ENCODE peak calls at places on chromosome 15, in seven cellular contexts. N is stomach, W is transverse colon, G is upper lobe of left lung, M is endothelial cell of umbilical vein, J is HepG2, H is HCT116. E is an unnamed sample.

GRCh38 chr15:20645956-20646355 is 104.4 kb upstream of the GOLGA6L6 start:
- DNase-seq in N (no peak), G (no peak), M (no peak), J (no peak), H (no peak), W (peak), E (peak)

GRCh38 chr15:92580021-92580420 is 75.6 kb downstream of the FAM174B start:
- DNase-seq in J (no peak), W (no peak), N (no peak), H (no peak), M (no peak), G (peak), E (peak)

GRCh38 chr15:92226020-92226612 is 167.6 kb upstream of the ST8SIA2 start:
- DNase-seq in W (no peak), G (no peak), M (no peak), N (no peak), J (peak), H (peak), E (no peak)

GRCh38 chr15:34802803-34803395 is 7.5 kb upstream of the ACTC1 start:
- DNase-seq in J (no peak), G (no peak), W (no peak), H (no peak), M (no peak), N (no peak), E (no peak)

GRCh38 chr15:52714968-52715367 is 35.8 kb upstream of the ATOSA start:
- DNase-seq in J (no peak), W (no peak), G (no peak), N (no peak), H (no peak), M (no peak), E (no peak)

GRCh38 chr15:34436126-34436955 is 1.3 kb downstream of the GOLGA8A start:
- DNase-seq in W (no peak), M (peak), N (no peak), J (no peak), G (peak), H (no peak), E (no peak)

GRCh38 chr15:97915261-97915660 is 45.2 kb upstream of the ARRDC4 start:
- DNase-seq in W (no peak), H (no peak), M (no peak), J (no peak), G (no peak), N (no peak), E (no peak)

GRCh38 chr15:59685737-59686297 is 3.3 kb downstream of the BNIP2 start:
- DNase-seq in J (no peak), W (no peak), H (no peak), M (peak), G (no peak), N (no peak), E (no peak)

GRCh38 chr15:99998661-99999101 is 265.4 kb upstream of the LYSMD4 start:
- DNase-seq in H (no peak), J (no peak), G (no peak), W (no peak), M (no peak), N (peak), E (no peak)

GRCh38 chr15:89197503-89197971 is 23.8 kb downstream of the RLBP1 start:
- DNase-seq in J (peak), N (no peak), M (no peak), W (peak), H (peak), G (no peak), E (peak)

GRCh38 chr15:44009056-44009455 is 182.3 kb downstream of the WDR76 start:
- DNase-seq in G (no peak), H (peak), W (no peak), N (no peak), J (no peak), M (peak), E (no peak)

GRCh38 chr15:99925661-99926461 is 192.6 kb upstream of the LYSMD4 start:
- DNase-seq in N (peak), M (peak), H (peak), J (no peak), W (peak), G (peak), E (peak)

GRCh38 chr15:74815961-74816360 is 3.3 kb downstream of the LMAN1L start:
- DNase-seq in G (no peak), J (no peak), M (no peak), H (no peak), N (no peak), W (no peak), E (no peak)

GRCh38 chr15:32029862-32030781 is at the start of gene CHRNA7:
- DNase-seq in G (peak), J (peak), M (peak), W (peak), N (peak), H (peak), E (peak)

GRCh38 chr15:49235446-49236207 is 65.6 kb downstream of the GALK2 start:
- DNase-seq in H (peak), G (no peak), W (peak), M (peak), N (no peak), J (peak), E (peak)

GRCh38 chr15:74179101-74179841 is 5.8 kb downstream of the ISLR start:
- DNase-seq in N (no peak), W (peak), G (peak), H (no peak), M (peak), J (no peak), E (peak)

GRCh38 chr15:68389936-68390790 is 41.8 kb downstream of the ITGA11 start:
- DNase-seq in J (no peak), M (peak), W (no peak), H (no peak), N (peak), G (no peak), E (peak)

GRCh38 chr15:88900309-88900981 is 5.1 kb upstream of the HAPLN3 start:
- DNase-seq in N (no peak), G (no peak), W (no peak), M (no peak), J (no peak), H (no peak), E (no peak)

GRCh38 chr15:82122754-82123400 is 77.1 kb upstream of the MEX3B start:
- DNase-seq in M (peak), J (no peak), N (peak), G (no peak), H (peak), W (no peak), E (peak)

GRCh38 chr15:43776718-43777292 is at the start of gene ELL3:
- DNase-seq in M (no peak), H (peak), J (peak), W (peak), G (peak), N (peak), E (peak)

GRCh38 chr15:76330281-76330680 is 6.3 kb upstream of the ISL2 start:
- DNase-seq in M (peak), H (no peak), W (peak), G (no peak), J (peak), N (peak), E (peak)

GRCh38 chr15:43253431-43254403 is 13.0 kb downstream of the TGM5 start:
- DNase-seq in G (no peak), M (peak), N (peak), W (peak), H (no peak), J (no peak), E (no peak)

GRCh38 chr15:94683912-94684311 is 452.6 kb downstream of the MCTP2 start:
- DNase-seq in H (no peak), N (no peak), W (no peak), G (no peak), J (no peak), M (peak), E (no peak)

GRCh38 chr15:30906366-30906765 is 2.7 kb downstream of the FAN1 start:
- DNase-seq in G (no peak), N (no peak), W (peak), J (no peak), M (no peak), H (no peak), E (no peak)

GRCh38 chr15:45249125-45249780 is 2.8 kb upstream of the SLC28A2 start:
- DNase-seq in M (no peak), N (no peak), G (no peak), W (peak), J (no peak), H (no peak), E (no peak)

GRCh38 chr15:45253330-45253729 is 1.3 kb downstream of the SLC28A2 start:
- DNase-seq in H (no peak), W (no peak), M (no peak), G (no peak), J (no peak), N (no peak), E (no peak)

GRCh38 chr15:45251888-45252287 is at the start of gene SLC28A2:
- DNase-seq in H (no peak), G (peak), W (peak), N (no peak), M (no peak), J (no peak), E (no peak)

GRCh38 chr15:45254405-45255293 is 2.6 kb downstream of the SLC28A2 start:
- DNase-seq in W (no peak), G (no peak), J (no peak), H (no peak), M (no peak), N (no peak), E (no peak)
- H3K27ac ChIP-seq in W (no peak), G (no peak), J (no peak), H (no peak), M (no peak), N (peak), E (peak)

DNA sequence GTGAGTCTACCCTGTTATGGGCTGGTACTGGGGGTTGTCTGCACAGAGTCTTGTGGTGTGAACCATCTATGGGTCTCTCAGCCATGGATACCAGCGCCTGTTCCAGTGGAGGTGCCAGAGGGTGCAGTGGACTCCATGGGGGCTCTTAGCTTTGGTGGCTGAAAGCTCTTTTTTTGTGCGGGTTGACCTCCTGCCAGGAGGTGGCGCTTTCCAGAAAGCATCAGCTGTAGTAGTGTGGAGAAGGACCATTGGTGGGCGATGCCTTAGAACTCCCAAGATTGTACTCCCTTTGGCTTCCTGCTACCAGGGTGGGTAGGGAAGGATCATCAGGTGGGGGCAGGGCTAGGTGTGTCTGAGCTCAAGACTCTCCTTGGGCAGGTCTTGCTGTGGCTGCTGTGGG is 602.6 kb downstream of the RSL24D1 start:
- DNase-seq in H (no peak), W (no peak), M (no peak), G (no peak), J (no peak), N (no peak), E (no peak)
- TF ChIP-seq POLR2AphosphoS5 in H (no peak), W (no peak), M (no peak), G (no peak), J (no peak), N (no peak), E (no peak)

GRCh38 chr15:65057549-65057940 is 10.2 kb downstream of the RASL12 start:
- DNase-seq in M (no peak), G (no peak), W (no peak), J (no peak), H (peak), N (no peak), E (peak)

GRCh38 chr15:65056868-65057548 is 10.8 kb downstream of the RASL12 start:
- DNase-seq in N (peak), W (peak), H (peak), G (no peak), M (no peak), J (peak), E (no peak)

GRCh38 chr15:65054333-65055200 is 9.4 kb downstream of the SLC51B start:
- DNase-seq in G (peak), H (peak), M (peak), W (peak), J (peak), N (peak), E (peak)

GRCh38 chr15:65055201-65055870 is 10.1 kb downstream of the SLC51B start:
- DNase-seq in G (no peak), W (peak), N (peak), H (no peak), M (no peak), J (no peak), E (no peak)

GRCh38 chr15:65056106-65056505 is 10.9 kb downstream of the SLC51B start:
- DNase-seq in N (no peak), G (no peak), W (no peak), J (no peak), M (no peak), H (no peak), E (no peak)
- H3K4me3 ChIP-seq in N (no peak), G (no peak), W (no peak), J (no peak), M (no peak), H (no peak), E (no peak)

DNA sequence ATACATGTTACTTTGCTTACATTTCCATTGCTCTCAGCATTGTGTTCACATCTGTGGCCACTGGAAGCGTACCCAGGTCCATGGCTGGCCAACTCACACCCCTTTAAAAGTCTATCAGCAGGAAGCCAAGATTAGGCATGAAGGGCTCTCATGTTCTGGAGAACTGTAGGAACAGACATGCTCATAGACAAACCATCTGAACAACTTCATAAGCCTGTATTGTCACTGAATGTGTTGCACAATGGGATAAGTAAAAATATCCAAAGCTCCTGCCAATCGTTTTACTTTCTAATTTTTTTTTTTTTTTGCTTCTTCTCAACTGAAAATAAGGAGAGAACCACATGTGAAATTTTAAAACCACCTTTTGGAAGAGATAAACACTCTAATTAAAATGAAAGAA is 6.4 kb downstream of the RPLP1 start:
- DNase-seq in W (no peak), J (no peak), N (peak), H (no peak), G (no peak), M (no peak), E (no peak)
- H3K27ac ChIP-seq in W (no peak), J (no peak), N (no peak), H (no peak), G (no peak), M (no peak), E (no peak)

GRCh38 chr15:40382580-40383456 is at the start of gene KNSTRN:
- DNase-seq in J (peak), N (peak), W (peak), G (peak), H (peak), M (peak), E (peak)
- TF ChIP-seq POLR2AphosphoS5 in J (peak), N (peak), W (peak), G (peak), H (peak), M (peak), E (peak)

DNA sequence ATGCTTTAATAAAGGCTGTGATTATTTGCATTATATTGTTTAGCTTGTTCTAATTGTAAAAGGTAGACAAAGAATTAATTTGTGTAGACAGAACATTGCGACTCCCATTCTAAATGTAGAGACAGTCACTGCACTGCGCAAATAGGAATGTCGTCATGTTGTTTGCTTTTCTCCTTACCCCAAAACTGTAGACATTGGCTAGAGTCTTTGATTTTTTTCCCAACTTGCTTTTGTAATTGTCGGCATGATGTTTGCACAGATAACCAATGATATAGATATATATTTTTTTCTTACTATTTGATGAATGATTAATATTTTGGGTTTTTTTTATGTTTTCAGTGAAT is 97.7 kb upstream of the SNRPN start:
- DNase-seq in H (no peak), W (no peak), M (peak), G (no peak), J (no peak), N (no peak), E (no peak)
- H3K4me3 ChIP-seq in H (no peak), W (no peak), M (peak), G (no peak), J (no peak), N (peak), E (no peak)

DNA sequence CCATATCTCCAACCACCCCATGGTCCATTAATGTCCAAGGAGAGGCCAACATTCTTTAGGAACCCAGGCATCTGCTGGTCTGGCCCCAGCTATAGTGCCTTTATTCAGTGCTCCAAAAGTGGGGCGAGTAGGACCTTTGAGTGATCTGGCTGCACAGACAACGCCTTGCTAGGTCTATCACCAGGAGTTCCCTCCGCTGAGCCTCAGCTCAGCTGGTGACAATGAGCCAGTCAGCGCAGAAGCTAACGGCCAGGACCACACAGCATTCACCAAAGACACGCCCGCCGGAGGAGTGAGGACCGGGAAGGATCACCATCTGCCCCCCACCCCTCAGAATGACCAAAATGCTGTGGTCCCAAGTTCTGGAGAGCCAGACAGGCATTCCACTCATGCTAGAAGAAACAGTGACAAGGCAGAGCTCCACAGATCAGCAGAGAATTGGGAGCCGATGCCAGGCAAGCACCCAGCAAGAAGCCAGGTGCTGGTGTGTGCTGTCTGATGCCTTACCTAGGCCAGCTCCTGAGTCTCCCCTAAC is 19.0 kb downstream of the TBC1D2B start:
- DNase-seq in G (no peak), J (no peak), M (no peak), N (no peak), H (no peak), W (no peak), E (no peak)
- H3K27ac ChIP-seq in G (peak), J (no peak), M (no peak), N (peak), H (no peak), W (peak), E (peak)

GRCh38 chr15:41774062-41774872 is at the start of gene MAPKBP1:
- DNase-seq in G (peak), W (peak), H (peak), M (peak), N (peak), J (peak), E (peak)
- TF ChIP-seq POLR2AphosphoS5 in G (peak), W (peak), H (peak), M (peak), N (peak), J (peak), E (peak)